ENCODE peak calls at places on chromosomes 4 and X, in seven cellular contexts. One of them, this sample, is unnamed.

GRCh38 chr4:52103314-52103713 is 52.2 kb downstream of the SPATA18 start:
- DNase-seq in SJSA1: no peak
- DNase-seq in NCI-H774: no peak
- DNase-seq in activated T-cell treated with anti-CD3 and anti-CD28 coated beads, Interleukin-2, amount 50 U/mL, for 72 hours: no peak
- DNase-seq in nucleus accumbens: no peak
- DNase-seq in AG08395: peak; percentile 57
- DNase-seq in GM12891: no peak
- DNase-seq in this sample: peak; percentile 38

GRCh38 chr4:2802618-2803531 is 10.0 kb downstream of the SH3BP2 start:
- DNase-seq in SJSA1: no peak
- DNase-seq in NCI-H774: no peak
- DNase-seq in activated T-cell treated with anti-CD3 and anti-CD28 coated beads, Interleukin-2, amount 50 U/mL, for 72 hours: no peak
- DNase-seq in nucleus accumbens: no peak
- DNase-seq in AG08395: no peak
- DNase-seq in GM12891: no peak
- DNase-seq in this sample: no peak

GRCh38 chr4:173194175-173194574 is 25.6 kb downstream of the GALNT7 start:
- DNase-seq in SJSA1: no peak
- DNase-seq in NCI-H774: no peak
- DNase-seq in activated T-cell treated with anti-CD3 and anti-CD28 coated beads, Interleukin-2, amount 50 U/mL, for 72 hours: no peak
- DNase-seq in nucleus accumbens: no peak
- DNase-seq in AG08395: no peak
- DNase-seq in GM12891: no peak
- DNase-seq in this sample: no peak

GRCh38 chr4:165780735-165781134 is 92.3 kb upstream of the TLL1 start:
- DNase-seq in SJSA1: no peak
- DNase-seq in NCI-H774: no peak
- DNase-seq in activated T-cell treated with anti-CD3 and anti-CD28 coated beads, Interleukin-2, amount 50 U/mL, for 72 hours: no peak
- DNase-seq in nucleus accumbens: no peak
- DNase-seq in AG08395: no peak
- DNase-seq in GM12891: no peak
- DNase-seq in this sample: no peak

GRCh38 chr4:166091914-166092510 is 219.0 kb downstream of the TLL1 start:
- DNase-seq in SJSA1: no peak
- DNase-seq in NCI-H774: peak; percentile 31
- DNase-seq in activated T-cell treated with anti-CD3 and anti-CD28 coated beads, Interleukin-2, amount 50 U/mL, for 72 hours: no peak
- DNase-seq in nucleus accumbens: no peak
- DNase-seq in AG08395: peak; percentile 21
- DNase-seq in GM12891: no peak
- DNase-seq in this sample: peak; percentile 73

GRCh38 chr4:80097395-80098177 is 24.6 kb upstream of the ANTXR2 start:
- DNase-seq in SJSA1: peak; percentile 23
- DNase-seq in NCI-H774: no peak
- DNase-seq in activated T-cell treated with anti-CD3 and anti-CD28 coated beads, Interleukin-2, amount 50 U/mL, for 72 hours: no peak
- DNase-seq in nucleus accumbens: no peak
- DNase-seq in AG08395: peak; percentile 86
- DNase-seq in GM12891: no peak
- DNase-seq in this sample: peak; percentile 94

GRCh38 chr4:129362685-129363274 is 266.8 kb downstream of the C4orf33 start:
- DNase-seq in SJSA1: peak; percentile 38
- DNase-seq in NCI-H774: peak; percentile 16
- DNase-seq in activated T-cell treated with anti-CD3 and anti-CD28 coated beads, Interleukin-2, amount 50 U/mL, for 72 hours: peak; percentile 39
- DNase-seq in nucleus accumbens: no peak
- DNase-seq in AG08395: peak; percentile 68
- DNase-seq in GM12891: peak; percentile 20
- DNase-seq in this sample: peak; percentile 85

GRCh38 chrX:107721966-107722707 is 53.5 kb downstream of the TSC22D3 start:
- DNase-seq in SJSA1: no peak
- DNase-seq in NCI-H774: no peak
- DNase-seq in activated T-cell treated with anti-CD3 and anti-CD28 coated beads, Interleukin-2, amount 50 U/mL, for 72 hours: no peak
- DNase-seq in nucleus accumbens: no peak
- DNase-seq in AG08395: no peak
- DNase-seq in GM12891: no peak
- DNase-seq in this sample: no peak

GRCh38 chr4:1770791-1771231 is 22.3 kb upstream of the FGFR3 start:
- DNase-seq in SJSA1: no peak
- DNase-seq in NCI-H774: no peak
- DNase-seq in activated T-cell treated with anti-CD3 and anti-CD28 coated beads, Interleukin-2, amount 50 U/mL, for 72 hours: no peak
- DNase-seq in nucleus accumbens: no peak
- DNase-seq in AG08395: no peak
- DNase-seq in GM12891: peak; percentile 60
- DNase-seq in this sample: no peak

GRCh38 chr4:37889849-37890500 is 909 bp upstream of the TBC1D1 start:
- DNase-seq in SJSA1: no peak
- DNase-seq in NCI-H774: no peak
- DNase-seq in activated T-cell treated with anti-CD3 and anti-CD28 coated beads, Interleukin-2, amount 50 U/mL, for 72 hours: no peak
- DNase-seq in nucleus accumbens: peak; percentile 44
- DNase-seq in AG08395: no peak
- DNase-seq in GM12891: no peak
- DNase-seq in this sample: no peak

GRCh38 chr4:11624370-11624769 is 195.7 kb upstream of the HS3ST1 start:
- DNase-seq in SJSA1: no peak
- DNase-seq in NCI-H774: no peak
- DNase-seq in activated T-cell treated with anti-CD3 and anti-CD28 coated beads, Interleukin-2, amount 50 U/mL, for 72 hours: no peak
- DNase-seq in nucleus accumbens: no peak
- DNase-seq in AG08395: no peak
- DNase-seq in GM12891: no peak
- DNase-seq in this sample: no peak

GRCh38 chrX:68829594-68830485 is 1.0 kb downstream of the EFNB1 start:
- DNase-seq in SJSA1: peak; percentile 1
- DNase-seq in NCI-H774: no peak
- DNase-seq in activated T-cell treated with anti-CD3 and anti-CD28 coated beads, Interleukin-2, amount 50 U/mL, for 72 hours: no peak
- DNase-seq in nucleus accumbens: no peak
- DNase-seq in AG08395: no peak
- DNase-seq in GM12891: no peak
- DNase-seq in this sample: no peak